ENCODE peak calls at places on chromosomes 3 and 15, in seven cellular contexts. X, C, Q, D, N, O and I are unnamed samples.

GRCh38 chr3:37606472-37606871 is 255.2 kb upstream of the CTDSPL start:
- DNase-seq in X (no peak), C (no peak), D (no peak), O (no peak), N (no peak), Q (no peak), I (no peak)

GRCh38 chr3:123841476-123842238 is 42.5 kb downstream of the MYLK start:
- DNase-seq in O (no peak), Q (no peak), D (no peak), N (no peak), C (no peak), X (peak; percentile 69), I (no peak)

GRCh38 chr3:153051427-153052095 is 110.5 kb upstream of the RAP2B start:
- DNase-seq in Q (peak; percentile 70), N (peak; percentile 57), X (peak; percentile 92), D (no peak), O (no peak), C (no peak), I (no peak)

GRCh38 chr3:131193671-131194291 is 167.1 kb downstream of the NEK11 start:
- DNase-seq in N (no peak), Q (peak; percentile 12), C (no peak), D (no peak), X (no peak), O (no peak), I (no peak)

GRCh38 chr3:78221796-78222195 is 1181.9 kb downstream of the ROBO2 start:
- DNase-seq in Q (no peak), X (peak; percentile 19), O (no peak), D (no peak), N (no peak), C (no peak), I (no peak)

GRCh38 chr3:5260992-5261501 is 73.5 kb downstream of the EDEM1 start:
- DNase-seq in D (no peak), C (no peak), N (no peak), Q (no peak), X (no peak), O (no peak), I (no peak)

GRCh38 chr3:160929595-160929994 is 173.6 kb downstream of the PPM1L start:
- DNase-seq in N (no peak), C (no peak), D (peak; percentile 36), X (no peak), O (no peak), Q (peak; percentile 17), I (no peak)

GRCh38 chr3:171044828-171045793 is 18.6 kb upstream of the SLC2A2 start:
- DNase-seq in O (no peak), N (no peak), Q (peak; percentile 80), X (peak; percentile 80), D (no peak), C (no peak), I (no peak)

GRCh38 chr15:65223996-65224395 is 12.7 kb upstream of the CILP start:
- DNase-seq in O (no peak), Q (no peak), X (no peak), N (no peak), D (no peak), C (no peak), I (no peak)

GRCh38 chr3:58403513-58404109 is 30.0 kb downstream of the PDHB start:
- DNase-seq in O (no peak), D (no peak), X (no peak), N (no peak), Q (no peak), C (no peak), I (no peak)

GRCh38 chr3:58334013-58334321 is 1.3 kb downstream of the PXK start:
- DNase-seq in Q (no peak), O (no peak), D (no peak), C (no peak), N (no peak), X (no peak), I (no peak)

GRCh38 chr3:141379250-141379872 is 11.1 kb downstream of the ZBTB38 start:
- DNase-seq in C (no peak), Q (no peak), D (no peak), X (no peak), N (no peak), O (no peak), I (no peak)

GRCh38 chr3:101150504-101150903 is 157.3 kb upstream of the ABI3BP start:
- DNase-seq in Q (no peak), D (no peak), N (no peak), O (no peak), X (no peak), C (no peak), I (no peak)